ENCODE peak calls at places on chromosomes 7 and 10, in four cellular contexts. L is SK-N-SH, T is HCT116, U is K562. B is an unnamed sample.

GRCh38 chr7:25830986-25831558 is 320.9 kb upstream of the NFE2L3 start:
- DNase-seq in U (no peak), L (no peak), T (no peak), B (no peak)

GRCh38 chr10:81104494-81104893 is 566.8 kb downstream of the SH2D4B start:
- DNase-seq in T (no peak), L (no peak), U (no peak), B (no peak)

GRCh38 chr10:77251297-77252013 is 386.2 kb downstream of the KCNMA1 start:
- DNase-seq in L (peak), U (peak), T (peak), B (peak)

GRCh38 chr10:100519321-100520051 is at the start of gene SEC31B:
- DNase-seq in U (no peak), T (no peak), L (peak), B (peak)

GRCh38 chr7:102230593-102230992 is 56.1 kb upstream of the SH2B2 start:
- DNase-seq in L (no peak), T (no peak), U (no peak), B (no peak)

GRCh38 chr7:98831641-98832221 is 38.1 kb downstream of the TMEM130 start:
- DNase-seq in U (peak), T (no peak), L (peak), B (peak)

GRCh38 chr7:70660154-70660818 is 471.7 kb upstream of the GALNT17 start:
- DNase-seq in L (no peak), U (no peak), T (no peak), B (no peak)

GRCh38 chr7:64794171-64794844 is at the start of gene ZNF138:
- DNase-seq in L (peak), T (peak), U (peak), B (peak)

GRCh38 chr10:61271127-61271780 is 181.9 kb downstream of the TMEM26 start:
- DNase-seq in U (no peak), T (no peak), L (no peak), B (peak)

GRCh38 chr10:29862926-29863614 is 196.3 kb downstream of the JCAD start:
- DNase-seq in U (no peak), T (peak), L (no peak), B (no peak)

GRCh38 chr10:101230185-101230917 is 1.1 kb upstream of the LBX1 start:
- DNase-seq in U (peak), T (no peak), L (peak), B (no peak)

GRCh38 chr10:118041316-118041715 is 5.4 kb downstream of the RAB11FIP2 start:
- DNase-seq in T (no peak), L (no peak), U (no peak), B (no peak)

GRCh38 chr7:44477063-44477830 is 13.2 kb downstream of the NUDCD3 start:
- DNase-seq in T (peak), U (peak), L (peak), B (peak)

GRCh38 chr7:12111461-12112405 is 99.4 kb upstream of the TMEM106B start:
- DNase-seq in L (peak), U (no peak), T (no peak), B (no peak)

GRCh38 chr10:101781984-101782810 is 1.0 kb downstream of the NPM3 start:
- DNase-seq in T (peak), U (no peak), L (peak), B (no peak)

GRCh38 chr10:99799613-99800012 is 17.2 kb downstream of the ABCC2 start:
- DNase-seq in L (no peak), U (no peak), T (no peak), B (no peak)

GRCh38 chr7:36037121-36037662 is 115.9 kb upstream of the EEPD1 start:
- DNase-seq in U (no peak), T (no peak), L (peak), B (no peak)

GRCh38 chr10:71150811-71151210 is 61.6 kb upstream of the UNC5B start:
- DNase-seq in T (no peak), U (no peak), L (no peak), B (no peak)

GRCh38 chr10:120727001-120727400 is 124.2 kb upstream of the WDR11 start:
- DNase-seq in T (no peak), U (no peak), L (no peak), B (no peak)

GRCh38 chr10:91632671-91633550 is at the start of gene PPP1R3C:
- DNase-seq in L (peak), U (no peak), T (no peak), B (peak)

GRCh38 chr10:101008823-101009423 is 9.3 kb downstream of the LZTS2 start:
- DNase-seq in L (no peak), T (no peak), U (no peak), B (peak)

GRCh38 chr10:107091126-107091525 is 73.4 kb downstream of the SORCS1 start:
- DNase-seq in U (no peak), T (no peak), L (no peak), B (no peak)

GRCh38 chr7:109456116-109456515 is 886.4 kb downstream of the DNAJB9 start:
- DNase-seq in U (no peak), T (no peak), L (peak), B (no peak)

GRCh38 chr10:89776665-89777064 is 75.3 kb downstream of the KIF20B start:
- DNase-seq in T (no peak), L (no peak), U (no peak), B (no peak)

GRCh38 chr7:99827040-99827778 is 604 bp upstream of the CYP3A43 start:
- DNase-seq in L (no peak), T (no peak), U (no peak), B (peak)

GRCh38 chr10:70441161-70441876 is at the start of gene NODAL:
- DNase-seq in T (no peak), L (peak), U (no peak), B (no peak)

GRCh38 chr10:35089641-35090161 is 440 bp downstream of the CUL2 start:
- DNase-seq in U (peak), L (no peak), T (no peak), B (no peak)

GRCh38 chr7:142450206-142450605 is 192.3 kb upstream of the PRSS58 start:
- DNase-seq in U (no peak), L (no peak), T (no peak), B (no peak)

GRCh38 chr10:44435196-44435595 is 50.3 kb upstream of the CXCL12 start:
- DNase-seq in L (no peak), U (no peak), T (no peak), B (no peak)

GRCh38 chr10:69142983-69143382 is 19.0 kb downstream of the VPS26A start:
- DNase-seq in U (no peak), T (no peak), L (no peak), B (no peak)

GRCh38 chr10:71632896-71633600 is 86.5 kb downstream of the C10orf105 start:
- DNase-seq in T (no peak), U (peak), L (no peak), B (no peak)

GRCh38 chr10:43252166-43252784 is 14.6 kb downstream of the RASGEF1A start:
- DNase-seq in L (no peak), U (no peak), T (no peak), B (no peak)

GRCh38 chr10:98270026-98270740 is 2.2 kb upstream of the LOXL4 start:
- DNase-seq in T (no peak), U (no peak), L (no peak), B (peak)

GRCh38 chr7:128842674-128843641 is 12.8 kb downstream of the FLNC start:
- DNase-seq in L (no peak), U (no peak), T (no peak), B (no peak)

GRCh38 chr10:113958631-113959382 is 84.9 kb upstream of the ADRB1 start:
- DNase-seq in U (no peak), T (peak), L (no peak), B (peak)

GRCh38 chr7:103413407-103413806 is 32.6 kb downstream of the SLC26A5 start:
- DNase-seq in L (no peak), T (no peak), U (no peak), B (no peak)

GRCh38 chr10:17077905-17078289 is 51.7 kb downstream of the CUBN start:
- DNase-seq in T (no peak), U (no peak), L (no peak), B (no peak)

GRCh38 chr10:17076626-17077025 is 53.0 kb downstream of the CUBN start:
- DNase-seq in U (no peak), T (no peak), L (no peak), B (no peak)

GRCh38 chr10:17075510-17075909 is 54.1 kb downstream of the CUBN start:
- DNase-seq in U (no peak), L (no peak), T (no peak), B (peak)

GRCh38 chr10:17075975-17076374 is 53.6 kb downstream of the CUBN start:
- DNase-seq in T (no peak), U (no peak), L (no peak), B (no peak)

DNA sequence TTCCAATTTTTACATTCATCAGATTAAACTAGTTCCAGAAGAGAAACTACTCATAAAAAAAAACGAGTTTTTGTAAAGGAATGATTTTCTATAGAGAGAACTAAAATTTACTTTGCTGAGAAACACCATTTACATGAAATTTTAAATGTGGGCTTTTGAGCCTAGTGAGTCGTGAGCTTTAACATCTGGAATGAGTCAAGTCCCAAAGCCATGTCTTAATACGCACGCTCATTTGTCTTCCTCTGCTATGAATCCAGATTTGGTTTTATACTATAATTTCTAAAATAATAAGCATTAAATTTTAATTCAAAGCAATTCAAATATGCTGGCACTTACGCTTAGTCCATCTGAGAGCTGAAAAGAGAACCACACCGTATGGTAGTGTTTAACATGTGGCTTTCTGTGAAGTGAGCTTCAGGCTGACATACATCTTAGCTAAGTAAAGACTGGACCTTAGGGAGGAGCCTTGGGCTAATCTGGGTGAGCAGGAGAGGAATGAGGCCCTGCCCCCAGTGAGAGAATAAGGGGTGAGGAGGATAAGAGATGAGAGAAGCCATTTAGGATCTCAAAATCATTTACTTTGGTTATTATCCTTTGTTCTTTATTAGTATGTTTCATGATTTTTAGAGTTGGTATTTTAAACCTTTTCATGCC is 52.2 kb downstream of the CUBN start:
- DNase-seq in L (no peak), U (peak), T (no peak), B (no peak)
- TF ChIP-seq ELF1 in L (no peak), U (no peak), T (no peak), B (no peak)

DNA sequence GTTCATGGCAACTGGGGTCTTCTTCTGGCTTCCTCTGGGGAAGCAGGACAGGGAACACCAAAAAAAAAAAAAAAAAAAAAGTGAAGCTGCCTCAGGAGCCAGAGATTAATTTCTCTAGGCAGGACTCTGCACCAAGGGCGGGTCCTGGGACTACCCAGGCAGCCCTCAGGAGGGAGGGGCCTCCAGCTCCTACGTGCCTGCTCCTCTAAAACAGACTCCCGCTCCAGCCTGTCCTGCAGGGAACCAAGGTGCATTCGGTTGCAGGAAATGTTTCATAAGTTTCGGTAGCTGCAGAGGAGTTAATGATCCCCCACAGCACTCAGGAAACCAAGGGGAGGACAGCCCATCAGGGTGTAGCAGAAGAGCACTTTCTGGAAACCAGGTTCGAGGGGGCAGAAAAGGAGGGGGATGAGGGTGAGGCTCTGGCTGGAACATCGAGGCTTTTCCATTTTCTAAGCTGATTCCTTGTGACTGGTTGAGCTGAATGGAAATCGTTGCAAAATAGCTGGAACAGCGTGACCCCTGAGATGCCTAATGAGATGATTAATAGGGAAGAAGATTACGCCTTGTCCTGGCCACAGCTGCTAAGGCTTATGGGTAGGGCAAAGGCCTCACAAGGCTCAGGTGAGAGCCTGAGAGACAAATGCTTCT is 84.2 kb downstream of the STRA8 start:
- DNase-seq in L (no peak), U (no peak), T (no peak), B (peak)
- TF ChIP-seq ELF1 in L (no peak), U (no peak), T (no peak), B (no peak)

DNA sequence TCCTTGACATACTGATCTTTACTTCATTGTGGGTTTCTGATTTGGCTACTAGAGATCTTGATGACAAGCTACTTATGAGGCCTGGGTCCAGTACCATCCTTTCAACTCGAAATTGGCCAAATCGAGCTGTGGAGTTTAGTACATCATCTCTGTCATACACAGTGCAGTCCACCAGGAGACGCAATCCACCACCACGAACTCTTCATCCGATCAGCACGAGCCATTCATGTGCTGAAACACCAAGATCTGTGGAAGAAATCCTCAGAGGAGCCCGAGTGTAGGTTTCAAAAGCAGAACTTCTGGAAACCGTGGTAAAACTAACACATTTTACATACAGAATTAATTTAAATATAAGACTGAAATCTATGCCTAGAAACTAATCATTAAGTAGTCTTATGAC is 14.2 kb downstream of the DNAJC9 start:
- DNase-seq in U (peak), T (no peak), L (no peak), B (no peak)
- TF ChIP-seq ELF1 in U (no peak), T (no peak), L (no peak), B (no peak)

DNA sequence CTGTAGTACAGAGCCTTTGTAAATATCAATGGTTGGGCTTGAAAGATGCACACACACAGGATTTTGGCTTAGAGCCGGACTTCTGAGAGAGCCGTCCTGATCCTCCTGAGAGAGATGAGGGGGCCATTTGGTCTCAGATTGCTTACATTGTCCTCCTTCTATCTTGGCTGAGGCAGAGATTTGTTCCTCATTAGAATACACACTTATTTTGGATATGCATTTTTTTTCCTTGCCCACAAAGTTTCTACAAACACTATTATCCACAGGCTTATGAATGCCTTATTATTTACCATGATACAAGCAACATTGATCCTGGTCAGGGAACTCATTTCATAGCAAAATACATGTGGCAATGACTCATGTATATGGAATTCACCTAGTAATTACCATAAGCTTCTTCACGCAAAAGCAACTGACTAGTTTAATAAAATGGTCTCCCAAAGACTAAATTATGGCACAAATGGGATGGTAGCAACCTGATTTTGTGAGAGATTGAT is 175.3 kb downstream of the MDFIC start:
- DNase-seq in T (peak), U (no peak), L (no peak), B (peak)
- TF ChIP-seq ELF1 in T (no peak), U (no peak), L (no peak), B (no peak)

GRCh38 chr7:32588657-32589056 is 93.4 kb downstream of the AVL9 start:
- DNase-seq in L (no peak), U (no peak), T (no peak), B (peak)
- TF ChIP-seq ELF1 in L (no peak), U (no peak), T (no peak), B (no peak)

DNA sequence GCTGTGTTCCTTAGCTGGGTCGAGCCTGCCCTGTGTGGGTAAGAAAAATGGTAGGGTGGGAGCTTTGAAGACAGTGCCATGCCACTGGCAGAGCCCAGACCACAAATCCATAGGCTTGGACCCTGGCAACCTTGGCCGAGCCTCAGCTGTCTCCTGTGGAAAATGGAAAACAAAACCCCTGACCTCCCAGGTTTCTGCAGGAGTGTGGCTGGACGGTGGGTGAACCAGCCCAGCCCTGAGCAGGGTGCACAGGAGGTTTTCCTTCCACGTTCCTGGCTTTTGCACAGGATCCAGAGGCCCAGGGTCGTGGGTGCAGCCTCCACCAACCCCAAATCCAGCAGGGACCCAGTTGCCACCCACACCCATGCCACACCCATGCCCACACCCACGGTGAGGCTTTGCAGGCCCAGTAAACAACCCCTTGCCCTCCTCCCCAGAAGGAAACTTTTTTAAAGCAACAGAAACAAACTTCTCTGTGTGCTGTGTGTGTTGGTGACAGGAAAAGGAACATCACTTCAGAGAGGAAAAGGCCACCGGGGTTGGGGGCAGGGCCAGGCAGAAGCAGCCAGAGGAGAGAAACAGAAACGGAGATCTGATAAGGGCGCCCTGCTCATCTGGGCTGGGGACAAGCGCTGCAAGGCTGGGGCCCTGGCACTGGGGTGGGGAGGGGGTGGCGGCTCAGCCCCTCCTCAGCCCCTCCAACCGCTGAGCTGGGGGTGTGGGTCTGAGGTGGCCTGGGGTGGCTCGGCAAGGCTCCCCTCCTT is 20.7 kb upstream of the ZMIZ1 start:
- DNase-seq in U (peak), T (no peak), L (peak), B (no peak)
- TF ChIP-seq ELF1 in U (peak), T (no peak), L (no peak), B (no peak)

GRCh38 chr10:111295788-111296187 is 219.0 kb downstream of the ADRA2A start:
- DNase-seq in U (no peak), T (no peak), L (no peak), B (no peak)

GRCh38 chr10:111303887-111304286 is 227.1 kb downstream of the ADRA2A start:
- DNase-seq in L (no peak), U (no peak), T (no peak), B (no peak)

GRCh38 chr10:111297351-111297848 is 220.6 kb downstream of the ADRA2A start:
- DNase-seq in L (no peak), T (no peak), U (no peak), B (no peak)

GRCh38 chr10:111299037-111299436 is 222.2 kb downstream of the ADRA2A start:
- DNase-seq in L (no peak), T (no peak), U (no peak), B (no peak)

GRCh38 chr10:111298031-111298430 is 221.2 kb downstream of the ADRA2A start:
- DNase-seq in T (no peak), U (no peak), L (no peak), B (no peak)
- TF ChIP-seq ELF1 in T (no peak), U (no peak), L (no peak), B (no peak)

DNA sequence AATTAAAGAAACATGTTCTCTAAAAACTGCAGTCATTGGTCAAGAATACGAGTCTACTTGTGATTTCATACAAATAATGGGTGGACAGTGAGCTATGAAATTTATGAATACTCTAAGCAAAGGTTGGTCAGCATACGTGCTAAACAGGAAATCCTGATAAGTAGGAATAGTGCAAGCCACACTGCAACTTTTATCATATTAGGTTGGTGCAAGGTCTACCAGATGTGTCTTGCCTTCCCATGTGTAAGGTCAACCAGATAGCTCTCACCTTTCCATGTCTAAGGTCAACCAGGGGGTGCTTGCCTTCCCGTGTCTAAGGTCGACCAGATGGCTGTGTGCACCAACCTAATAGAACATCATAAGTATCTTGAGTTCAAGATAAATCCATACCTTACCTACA is 2.0 kb upstream of the ITGB1 start:
- DNase-seq in T (no peak), U (peak), L (no peak), B (no peak)
- TF ChIP-seq ELF1 in T (no peak), U (no peak), L (no peak), B (no peak)